ENCODE peak calls at places on chromosomes 16 and 17, in eight cellular contexts. P, Z, V, Q, O, Y, T and L are unnamed samples.

GRCh38 chr17:39935896-39936295 is 8.4 kb downstream of the LRRC3C start:
- DNase-seq in P (peak; percentile 17), Z (no peak), V (no peak), Q (no peak), O (no peak), Y (no peak), T (no peak), L (no peak)

GRCh38 chr16:12541672-12542071 is 262.0 kb downstream of the CPPED1 start:
- DNase-seq in P (peak; percentile 20), Z (no peak), V (no peak), Q (no peak), O (no peak), Y (no peak), T (no peak), L (no peak)

GRCh38 chr16:65283238-65283651 is 161.4 kb upstream of the CDH11 start:
- DNase-seq in P (no peak), Z (no peak), V (no peak), Q (no peak), O (no peak), Y (peak; percentile 5), T (no peak), L (no peak)

GRCh38 chr17:31067699-31068184 is 27.0 kb upstream of the NF1 start:
- DNase-seq in P (peak; percentile 79), Z (no peak), V (no peak), Q (no peak), O (peak; percentile 26), Y (peak; percentile 46), T (no peak), L (peak; percentile 86)

GRCh38 chr16:47037396-47037745 is 63.9 kb upstream of the DNAJA2 start:
- DNase-seq in P (no peak), Z (peak; percentile 46), V (no peak), Q (no peak), O (no peak), Y (peak; percentile 35), T (no peak), L (no peak)

GRCh38 chr17:63919311-63919723 is 678 bp upstream of the GH1 start:
- DNase-seq in P (peak; percentile 34), Z (peak; percentile 71), V (no peak), Q (peak; percentile 74), O (peak; percentile 27), Y (peak; percentile 73), T (peak; percentile 61), L (peak; percentile 57)

GRCh38 chr16:17374668-17375255 is 96.0 kb downstream of the XYLT1 start:
- DNase-seq in P (no peak), Z (no peak), V (no peak), Q (no peak), O (no peak), Y (no peak), T (no peak), L (no peak)

GRCh38 chr16:85733155-85733838 is 17.6 kb downstream of the C16orf74 start:
- DNase-seq in P (peak; percentile 48), Z (no peak), V (no peak), Q (no peak), O (no peak), Y (peak; percentile 46), T (no peak), L (no peak)

GRCh38 chr17:830381-830780 is 48.2 kb downstream of the MRM3 start:
- DNase-seq in P (no peak), Z (no peak), V (no peak), Q (no peak), O (no peak), Y (no peak), T (no peak), L (no peak)

GRCh38 chr17:21286771-21287702 is 2.5 kb downstream of the MAP2K3 start:
- DNase-seq in P (no peak), Z (peak; percentile 55), V (no peak), Q (no peak), O (no peak), Y (no peak), T (no peak), L (no peak)

GRCh38 chr16:775236-775796 is 12.9 kb downstream of the RPUSD1 start:
- DNase-seq in P (no peak), Z (no peak), V (no peak), Q (no peak), O (no peak), Y (no peak), T (no peak), L (no peak)

GRCh38 chr17:78458739-78459335 is 80.4 kb downstream of the PGS1 start:
- DNase-seq in P (no peak), Z (no peak), V (no peak), Q (no peak), O (no peak), Y (no peak), T (no peak), L (no peak)

GRCh38 chr17:81468765-81469121 is 43.9 kb downstream of the ACTG1 start:
- DNase-seq in P (no peak), Z (no peak), V (no peak), Q (no peak), O (no peak), Y (no peak), T (no peak), L (no peak)